ENCODE peak calls at places on chromosomes 7 and 10, in four cellular contexts. Z is effector memory CD8-positive, alpha-beta T cell; Y is BJ; H is activated T-helper 1 cell treated with Interleukin-2 at 50 U/mL for 16 hours. M is an unnamed sample.

GRCh38 chr10:105063796-105064195 is 422.7 kb downstream of the SORCS3 start:
- DNase-seq in Z (no peak), Y (no peak), H (no peak), M (no peak)

GRCh38 chr7:42237891-42238531 is 1.0 kb upstream of the GLI3 start:
- DNase-seq in Z (no peak), Y (no peak), H (no peak), M (peak; percentile 27)

GRCh38 chr7:69531050-69531449 is 67.2 kb upstream of the AUTS2 start:
- DNase-seq in Z (no peak), Y (no peak), H (no peak), M (no peak)

GRCh38 chr10:76282122-76283030 is 851.0 kb downstream of the LRMDA start:
- DNase-seq in Z (no peak), Y (no peak), H (no peak), M (no peak)

GRCh38 chr10:101588879-101589278 is 758 bp downstream of the DPCD start:
- DNase-seq in Z (no peak), Y (no peak), H (no peak), M (no peak)

GRCh38 chr7:46844486-46844885 is 737.4 kb downstream of the TNS3 start:
- DNase-seq in Z (no peak), Y (no peak), H (no peak), M (no peak)

GRCh38 chr10:110868981-110869380 is 2.7 kb upstream of the PDCD4 start:
- DNase-seq in Z (peak; percentile 48), Y (no peak), H (peak; percentile 29), M (no peak)

GRCh38 chr10:26881600-26882331 is 21.0 kb upstream of the ABI1 start:
- DNase-seq in Z (peak; percentile 12), Y (no peak), H (no peak), M (no peak)

GRCh38 chr7:130468612-130469011 is 23.3 kb upstream of the MEST start:
- DNase-seq in Z (no peak), Y (no peak), H (no peak), M (no peak)

GRCh38 chr10:47403401-47404318 is 19.6 kb upstream of the ZNF488 start:
- DNase-seq in Z (no peak), Y (no peak), H (no peak), M (no peak)

M was measured in activated naive CD8-positive, alpha-beta T cell treated with anti-CD3 and anti-CD28 coated beads, Interleukin-2, amount 10 ng/mL, durations not matched to agents 7 days and 5 days.